ENCODE peak calls at places on chromosomes 1 and 21, in nine cellular contexts. H is fibroblast of lung, S is AG04450, I is psoas muscle, C is GM12878, J is endodermal cell, D is cardiac muscle cell, T is tibial nerve, Q is ascending aorta. W is an unnamed sample.

GRCh38 chr1:108780937-108781574 is 34.6 kb downstream of the STXBP3 start:
- DNase-seq in Q (no peak), I (no peak), J (no peak), S (no peak), C (no peak), H (no peak), T (no peak), D (no peak), W (no peak)

GRCh38 chr1:89779541-89779940 is 41.3 kb upstream of the LRRC8D start:
- DNase-seq in T (no peak), S (no peak), H (no peak), C (no peak), D (no peak), I (no peak), J (no peak), Q (no peak), W (no peak)

GRCh38 chr1:193552274-193552673 is 365.9 kb upstream of the B3GALT2 start:
- DNase-seq in H (no peak), J (no peak), T (no peak), I (no peak), S (no peak), C (no peak), D (no peak), Q (no peak), W (no peak)

GRCh38 chr1:68438310-68438709 is 11.4 kb downstream of the RPE65 start:
- DNase-seq in D (no peak), J (no peak), I (no peak), S (no peak), Q (no peak), H (no peak), T (no peak), C (no peak), W (no peak)

GRCh38 chr1:30718636-30719405 is 4.6 kb downstream of the MATN1 start:
- DNase-seq in Q (peak), T (peak), J (peak), C (peak), H (peak), S (peak), I (peak), D (peak), W (peak)

GRCh38 chr21:21383126-21383525 is 384.9 kb downstream of the NCAM2 start:
- DNase-seq in T (no peak), S (no peak), H (peak), I (no peak), D (no peak), J (no peak), C (no peak), Q (no peak), W (peak)

GRCh38 chr1:26538480-26539412 is 9.2 kb downstream of the RPS6KA1 start:
- DNase-seq in J (peak), S (no peak), D (peak), Q (no peak), C (no peak), H (peak), T (no peak), I (no peak), W (peak)

GRCh38 chr21:36747815-36748381 is 49.0 kb downstream of the SIM2 start:
- DNase-seq in T (no peak), C (no peak), Q (no peak), S (no peak), D (peak), J (peak), I (peak), H (no peak), W (peak)

GRCh38 chr1:210262897-210263272 is 30.3 kb downstream of the SERTAD4 start:
- DNase-seq in D (no peak), S (no peak), I (no peak), H (no peak), T (no peak), Q (no peak), C (no peak), J (no peak), W (no peak)

GRCh38 chr21:43880111-43880985 is 15.3 kb downstream of the AGPAT3 start:
- DNase-seq in S (no peak), D (no peak), H (no peak), J (no peak), C (no peak), T (no peak), Q (no peak), I (peak), W (peak)

GRCh38 chr1:35369922-35370671 is 101.6 kb downstream of the ZMYM4 start:
- DNase-seq in H (peak), C (no peak), Q (no peak), S (peak), D (no peak), I (peak), T (peak), J (no peak), W (peak)

GRCh38 chr1:6581561-6582305 is 1.9 kb downstream of the ZBTB48 start:
- DNase-seq in D (no peak), S (no peak), T (no peak), I (no peak), J (no peak), C (no peak), Q (no peak), H (no peak), W (no peak)

GRCh38 chr1:48817505-48818114 is 40.9 kb upstream of the BEND5 start:
- DNase-seq in J (peak), C (no peak), H (peak), I (peak), D (peak), T (peak), Q (no peak), S (peak), W (peak)

GRCh38 chr1:223844962-223845809 is 561 bp downstream of the TP53BP2 start:
- DNase-seq in I (peak), J (peak), C (no peak), Q (no peak), H (peak), D (peak), S (no peak), T (no peak), W (peak)

GRCh38 chr1:7621334-7622219 is 149.5 kb upstream of the VAMP3 start:
- DNase-seq in C (no peak), Q (no peak), J (no peak), H (no peak), T (no peak), D (peak), S (no peak), I (peak), W (no peak)

GRCh38 chr1:27157194-27157593 is 2.3 kb upstream of the SLC9A1 start:
- DNase-seq in H (no peak), Q (no peak), J (no peak), I (no peak), C (no peak), D (no peak), S (no peak), T (no peak), W (no peak)

GRCh38 chr1:3996846-3997705 is 97.0 kb upstream of the C1orf174 start:
- DNase-seq in C (no peak), T (no peak), S (no peak), H (no peak), I (no peak), J (no peak), D (no peak), Q (no peak), W (no peak)

GRCh38 chr1:14438127-14438769 is 160.2 kb upstream of the KAZN start:
- DNase-seq in J (no peak), T (no peak), S (no peak), D (no peak), Q (no peak), H (no peak), I (no peak), C (no peak), W (no peak)

GRCh38 chr1:150765229-150765976 is at the start of gene CTSS:
- DNase-seq in J (no peak), T (no peak), I (no peak), C (peak), S (no peak), D (no peak), Q (no peak), H (peak), W (no peak)

GRCh38 chr1:107529511-107530149 is 388.8 kb downstream of the NTNG1 start:
- DNase-seq in C (peak), I (no peak), T (no peak), S (no peak), J (peak), Q (no peak), D (peak), H (peak), W (peak)

GRCh38 chr1:1437033-1437903 is 1.8 kb downstream of the VWA1 start:
- DNase-seq in H (no peak), T (no peak), J (no peak), D (no peak), S (no peak), Q (no peak), I (no peak), C (no peak), W (no peak)

GRCh38 chr1:61992257-61992656 is 202.4 kb upstream of the L1TD1 start:
- DNase-seq in I (no peak), Q (no peak), T (no peak), D (no peak), J (no peak), S (no peak), H (no peak), C (no peak), W (no peak)

GRCh38 chr21:45888361-45889009 is 93.1 kb upstream of the COL6A1 start:
- DNase-seq in J (no peak), S (no peak), I (no peak), Q (no peak), C (no peak), H (no peak), D (no peak), T (no peak), W (no peak)

GRCh38 chr1:235404190-235404589 is 37.0 kb downstream of the TBCE start:
- DNase-seq in T (no peak), J (no peak), H (no peak), D (no peak), S (no peak), I (no peak), Q (no peak), C (no peak), W (no peak)

GRCh38 chr1:32496127-32496526 is 31.3 kb downstream of the ZBTB8B start:
- DNase-seq in J (no peak), H (peak), D (no peak), S (no peak), T (no peak), Q (no peak), I (no peak), C (no peak), W (peak)

GRCh38 chr1:185916866-185917265 is 182.7 kb downstream of the HMCN1 start:
- DNase-seq in I (no peak), S (no peak), H (no peak), D (no peak), Q (no peak), C (no peak), T (no peak), J (no peak), W (peak)

GRCh38 chr1:177440821-177441220 is 270.1 kb downstream of the BRINP2 start:
- DNase-seq in C (no peak), T (no peak), I (no peak), H (no peak), J (no peak), D (no peak), S (no peak), Q (no peak), W (no peak)

GRCh38 chr1:31753623-31754349 is 10.4 kb downstream of the ADGRB2 start:
- DNase-seq in H (peak), S (no peak), Q (no peak), C (no peak), T (peak), D (no peak), J (no peak), I (peak), W (no peak)

GRCh38 chr1:229437443-229437842 is 3.5 kb upstream of the ACTA1 start:
- DNase-seq in S (no peak), D (no peak), H (no peak), Q (no peak), T (no peak), I (no peak), J (no peak), C (no peak), W (no peak)

GRCh38 chr1:32334864-32335618 is 992 bp downstream of the MARCKSL1 start:
- DNase-seq in S (no peak), D (peak), C (no peak), Q (no peak), T (no peak), I (peak), J (peak), H (peak), W (no peak)

GRCh38 chr21:29235714-29236197 is 63.0 kb upstream of the BACH1 start:
- DNase-seq in I (no peak), S (no peak), H (no peak), C (peak), D (no peak), Q (no peak), T (no peak), J (no peak), W (no peak)

GRCh38 chr1:115669002-115669673 is 27.4 kb downstream of the VANGL1 start:
- DNase-seq in C (no peak), S (peak), J (no peak), I (no peak), D (no peak), T (no peak), H (peak), Q (no peak), W (peak)

GRCh38 chr1:225343618-225344017 is 84.2 kb downstream of the LBR start:
- DNase-seq in H (peak), T (no peak), D (no peak), C (no peak), S (no peak), Q (no peak), I (no peak), J (no peak), W (no peak)

GRCh38 chr1:237071641-237072420 is 29.8 kb downstream of the RYR2 start:
- DNase-seq in D (no peak), C (no peak), Q (no peak), I (no peak), T (no peak), S (no peak), J (peak), H (no peak), W (no peak)

DNA sequence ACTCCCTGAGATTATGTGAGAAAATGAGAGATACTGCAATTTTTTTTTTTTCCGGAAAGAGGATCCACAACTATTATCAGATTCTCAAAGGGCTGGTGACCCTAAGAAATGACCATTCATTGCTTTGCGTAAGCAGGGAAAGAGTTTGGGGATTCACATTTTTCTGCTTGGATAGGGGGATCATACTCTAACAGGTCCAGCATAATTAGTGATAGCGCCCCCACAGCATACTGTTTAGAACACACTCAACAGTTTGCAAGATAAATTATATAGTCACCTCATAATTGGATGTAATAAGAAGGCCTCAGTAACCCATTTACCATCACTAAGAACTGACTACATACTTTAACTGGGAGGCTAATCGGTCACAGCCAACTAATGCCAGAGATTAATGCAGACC is 1.9 kb downstream of the CCT3 start:
- DNase-seq in S (no peak), I (no peak), H (no peak), J (no peak), T (no peak), C (no peak), D (no peak), Q (no peak), W (no peak)
- H3K4me3 ChIP-seq in S (peak), I (peak), H (peak), J (peak), T (no peak), C (peak), D (no peak), Q (peak), W (peak)

DNA sequence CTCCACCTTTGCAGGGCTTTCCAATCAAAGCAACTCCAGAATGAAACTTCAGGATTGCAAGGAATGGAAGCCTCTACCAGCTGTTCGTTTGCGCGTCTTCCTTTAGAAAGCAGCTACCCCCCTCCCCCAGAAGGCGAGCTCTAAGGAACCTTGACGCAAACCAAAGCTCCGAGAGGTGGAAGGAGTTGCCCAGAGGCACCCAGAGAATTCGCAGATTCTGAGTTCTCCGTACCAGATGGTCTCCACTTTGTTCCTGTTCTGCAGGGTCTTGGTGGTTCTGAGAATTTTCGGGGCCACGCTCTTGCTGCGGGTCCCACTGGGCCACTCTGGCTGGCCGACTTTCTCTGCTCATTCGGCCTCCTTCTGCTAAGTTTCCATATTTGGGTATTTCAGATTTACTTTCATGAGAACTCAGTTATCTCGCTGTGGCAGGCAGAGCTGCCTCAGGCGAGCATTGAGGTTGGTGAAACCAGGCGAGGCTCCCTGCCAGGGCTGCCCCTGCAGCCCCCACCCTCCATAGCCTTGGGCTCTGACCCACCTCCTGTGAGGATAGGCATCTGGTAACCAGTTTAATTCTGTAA is 798 bp downstream of the TRAF5 start:
- DNase-seq in T (no peak), J (peak), D (peak), I (no peak), Q (no peak), H (peak), C (no peak), S (no peak), W (peak)
- H3K27ac ChIP-seq in T (peak), J (no peak), D (no peak), I (peak), Q (peak), H (peak), C (peak), S (peak), W (peak)

GRCh38 chr1:156703741-156704140 is 1.6 kb downstream of the CRABP2 start:
- DNase-seq in D (no peak), H (no peak), C (no peak), T (no peak), Q (no peak), J (peak), S (no peak), I (no peak), W (no peak)

GRCh38 chr1:156704930-156705320 is 458 bp downstream of the CRABP2 start:
- DNase-seq in Q (peak), T (peak), H (peak), C (no peak), S (no peak), D (no peak), I (peak), J (peak), W (peak)

GRCh38 chr1:156705321-156705917 is at the start of gene CRABP2:
- DNase-seq in I (peak), D (peak), C (no peak), T (no peak), S (no peak), Q (no peak), H (peak), J (no peak), W (no peak)

GRCh38 chr1:156703336-156703735 is 2.0 kb downstream of the CRABP2 start:
- DNase-seq in T (no peak), Q (no peak), C (no peak), H (no peak), D (no peak), I (no peak), S (no peak), J (no peak), W (no peak)

DNA sequence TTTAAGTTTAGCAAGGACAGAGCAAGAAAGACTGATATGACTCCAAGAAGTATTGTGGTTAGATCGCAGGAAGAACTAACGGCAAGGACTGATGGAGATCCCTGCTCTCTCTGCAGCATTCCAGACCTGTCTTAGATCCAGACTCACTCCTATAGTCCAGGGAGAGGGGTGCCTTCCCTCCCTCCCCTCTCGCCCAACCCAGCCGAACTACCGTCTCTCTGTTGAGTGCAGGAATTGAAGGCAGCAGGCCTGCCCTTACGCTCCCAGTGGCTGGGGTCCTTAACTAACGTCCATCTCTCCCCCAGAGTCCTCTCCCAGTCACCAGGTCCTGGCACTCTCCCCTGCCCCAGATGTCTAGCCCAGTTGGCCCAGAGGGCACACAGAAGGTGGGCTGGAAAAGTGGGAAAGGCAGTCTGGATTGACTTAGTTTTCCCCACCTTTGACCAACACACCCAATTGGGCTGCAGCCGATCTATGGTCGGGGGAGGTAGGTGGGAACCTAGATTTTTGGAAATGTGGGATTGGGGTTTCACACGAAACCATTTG is 1.1 kb downstream of the CRABP2 start:
- DNase-seq in T (no peak), I (no peak), S (no peak), H (no peak), D (no peak), Q (no peak), C (no peak), J (no peak), W (no peak)
- H3K4me3 ChIP-seq in T (no peak), I (no peak), S (peak), H (peak), D (peak), Q (peak), C (no peak), J (peak), W (no peak)

GRCh38 chr1:63920154-63921117 is 146.6 kb downstream of the ROR1 start:
- DNase-seq in Q (no peak), I (no peak), S (peak), C (no peak), H (peak), T (no peak), D (peak), J (no peak), W (peak)

GRCh38 chr1:63921357-63921756 is 147.5 kb downstream of the ROR1 start:
- DNase-seq in I (no peak), J (no peak), S (no peak), C (no peak), T (no peak), H (no peak), Q (no peak), D (no peak), W (no peak)

GRCh38 chr1:63924600-63924999 is 150.8 kb downstream of the ROR1 start:
- DNase-seq in C (no peak), D (no peak), J (no peak), Q (no peak), H (no peak), I (no peak), S (no peak), T (no peak), W (no peak)

GRCh38 chr1:63922848-63923247 is 149.0 kb downstream of the ROR1 start:
- DNase-seq in D (peak), S (no peak), H (no peak), I (no peak), C (no peak), Q (peak), J (no peak), T (no peak), W (no peak)

DNA sequence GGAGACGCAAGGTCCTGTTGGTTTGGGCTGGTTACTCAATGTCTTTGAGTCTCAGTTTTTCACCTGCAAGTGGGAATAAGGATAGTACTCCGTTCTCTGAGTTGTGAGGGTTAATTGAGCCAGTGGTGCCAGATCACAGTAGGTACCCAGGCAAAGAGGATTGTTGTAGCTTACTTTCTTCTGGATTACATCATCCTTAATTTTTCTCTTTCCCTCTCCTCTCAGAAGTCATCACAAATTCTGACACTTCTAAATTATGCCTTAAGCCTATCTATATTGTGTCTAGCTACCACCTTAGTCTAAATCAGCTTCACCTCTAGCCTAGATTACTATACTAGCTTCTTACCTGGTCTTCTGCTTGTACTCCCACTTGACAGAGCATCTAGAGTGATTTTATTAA is 149.5 kb downstream of the ROR1 start:
- DNase-seq in I (no peak), Q (no peak), C (no peak), T (no peak), J (no peak), D (no peak), S (no peak), H (no peak), W (no peak)
- H3K27ac ChIP-seq in I (peak), Q (peak), C (no peak), T (no peak), J (no peak), D (peak), S (no peak), H (no peak), W (no peak)

GRCh38 chr21:22444990-22445389 is 1446.8 kb downstream of the NCAM2 start:
- DNase-seq in D (no peak), Q (no peak), H (no peak), C (no peak), J (no peak), T (no peak), I (no peak), S (no peak), W (no peak)
- H3K4me3 ChIP-seq in D (no peak), Q (no peak), H (no peak), C (no peak), J (no peak), T (no peak), I (no peak), S (no peak), W (no peak)

W was measured in brain microvascular endothelial cell.